ENCODE peak calls at places on chromosomes 11 and 22, in ten cellular contexts. S is heart left ventricle; P is Caco-2; H is activated T-cell treated with anti-CD3 and anti-CD28 coated beads for 1 hour; F is stimulated activated naive CD8-positive, alpha-beta T cell treated with anti-CD3 and anti-CD28 coated beads, Interleukin-15, Interleukin-2, amounts not matched to agents 100 U/mL and 50 U/mL, for 24 hours; J is left ventricle myocardium inferior; V is NCI-H774; R is T47D; Z is choroid plexus epithelial cell; K is NCI-H1105. X is an unnamed sample.

GRCh38 chr11:14232652-14233051 is 126.3 kb downstream of the RRAS2 start:
- DNase-seq in S (no peak), P (no peak), H (no peak), F (no peak), J (no peak), V (no peak), R (peak; percentile 42), Z (no peak), K (no peak), X (no peak)

GRCh38 chr11:24828938-24829337 is 332.1 kb downstream of the LUZP2 start:
- DNase-seq in S (no peak), P (no peak), H (no peak), F (no peak), J (no peak), V (no peak), R (peak; percentile 89), Z (no peak), K (no peak), X (no peak)

GRCh38 chr11:95245038-95245437 is 14.0 kb upstream of the SESN3 start:
- DNase-seq in S (no peak), P (peak; percentile 72), H (no peak), F (no peak), J (no peak), V (no peak), R (no peak), Z (peak; percentile 30), K (no peak), X (no peak)

GRCh38 chr11:11230802-11231562 is 122.1 kb downstream of the CSNK2A3 start:
- DNase-seq in S (no peak), P (no peak), H (no peak), F (peak; percentile 32), J (no peak), V (peak; percentile 35), R (peak; percentile 10), Z (peak; percentile 2), K (no peak), X (no peak)

GRCh38 chr22:20469110-20469855 is 26.3 kb downstream of the KLHL22 start:
- DNase-seq in S (no peak), P (no peak), H (no peak), F (no peak), J (no peak), V (no peak), R (no peak), Z (no peak), K (no peak), X (no peak)

GRCh38 chr11:10358696-10359095 is 53.8 kb downstream of the ADM start:
- DNase-seq in S (no peak), P (no peak), H (no peak), F (no peak), J (no peak), V (no peak), R (no peak), Z (no peak), K (no peak), X (no peak)

GRCh38 chr11:132718711-132719641 is 813.3 kb downstream of the OPCML start:
- DNase-seq in S (no peak), P (no peak), H (no peak), F (peak; percentile 63), J (no peak), V (no peak), R (no peak), Z (peak; percentile 24), K (no peak), X (no peak)

GRCh38 chr11:28107331-28107725 is 628 bp downstream of the KIF18A start:
- DNase-seq in S (no peak), P (no peak), H (no peak), F (no peak), J (no peak), V (no peak), R (no peak), Z (peak; percentile 46), K (peak; percentile 13), X (no peak)

GRCh38 chr11:77175869-77176539 is 48.0 kb downstream of the MYO7A start:
- DNase-seq in S (peak; percentile 49), P (no peak), H (no peak), F (no peak), J (peak; percentile 56), V (no peak), R (no peak), Z (no peak), K (no peak), X (peak; percentile 27)

GRCh38 chr22:41657709-41658108 is 31.0 kb downstream of the SNU13 start:
- DNase-seq in S (no peak), P (no peak), H (no peak), F (no peak), J (no peak), V (no peak), R (no peak), Z (no peak), K (no peak), X (no peak)

GRCh38 chr22:28171135-28171534 is 252.1 kb upstream of the PITPNB start:
- DNase-seq in S (no peak), P (no peak), H (no peak), F (no peak), J (no peak), V (no peak), R (no peak), Z (peak; percentile 14), K (no peak), X (no peak)

GRCh38 chr22:41873391-41873790 is 40.5 kb downstream of the SREBF2 start:
- DNase-seq in S (no peak), P (no peak), H (no peak), F (peak; percentile 27), J (no peak), V (no peak), R (no peak), Z (no peak), K (no peak), X (no peak)

GRCh38 chr11:20022363-20023081 is 137.8 kb downstream of the DBX1 start:
- DNase-seq in S (no peak), P (peak; percentile 62), H (no peak), F (no peak), J (no peak), V (no peak), R (no peak), Z (peak; percentile 87), K (peak; percentile 49), X (no peak)

GRCh38 chr11:66563832-66564231 is 4.6 kb downstream of the CTSF start:
- DNase-seq in S (no peak), P (no peak), H (no peak), F (no peak), J (no peak), V (no peak), R (no peak), Z (no peak), K (no peak), X (no peak)

GRCh38 chr11:118901494-118902335 is 18.0 kb downstream of the CXCR5 start:
- DNase-seq in S (no peak), P (peak; percentile 44), H (no peak), F (no peak), J (no peak), V (no peak), R (no peak), Z (no peak), K (no peak), X (no peak)

GRCh38 chr11:71279916-71280645 is 27.7 kb upstream of the SHANK2 start:
- DNase-seq in S (no peak), P (peak; percentile 24), H (no peak), F (no peak), J (no peak), V (no peak), R (no peak), Z (no peak), K (no peak), X (no peak)

GRCh38 chr11:69873166-69874077 is 54.2 kb upstream of the FGF3 start:
- DNase-seq in S (no peak), P (peak; percentile 34), H (no peak), F (no peak), J (no peak), V (no peak), R (no peak), Z (no peak), K (no peak), X (no peak)

GRCh38 chr11:106012744-106013143 is 9.3 kb downstream of the MSANTD4 start:
- DNase-seq in S (peak; percentile 9), P (no peak), H (no peak), F (no peak), J (no peak), V (peak; percentile 2), R (no peak), Z (peak; percentile 91), K (no peak), X (peak; percentile 29)

GRCh38 chr22:19872779-19873137 is 18.1 kb upstream of the GNB1L start:
- DNase-seq in S (no peak), P (no peak), H (no peak), F (no peak), J (no peak), V (peak; percentile 43), R (no peak), Z (no peak), K (peak; percentile 79), X (no peak)

GRCh38 chr11:65648997-65649491 is 11.1 kb downstream of the SIPA1 start:
- DNase-seq in S (no peak), P (peak; percentile 34), H (no peak), F (no peak), J (no peak), V (no peak), R (no peak), Z (no peak), K (no peak), X (no peak)

GRCh38 chr11:129386795-129387390 is 11.2 kb downstream of the BARX2 start:
- DNase-seq in S (no peak), P (no peak), H (no peak), F (no peak), J (no peak), V (no peak), R (no peak), Z (no peak), K (no peak), X (no peak)

GRCh38 chr11:3989251-3989650 is 105.3 kb upstream of the RRM1 start:
- DNase-seq in S (no peak), P (no peak), H (no peak), F (no peak), J (no peak), V (no peak), R (no peak), Z (no peak), K (no peak), X (no peak)

GRCh38 chr11:74675761-74676160 is 55.5 kb downstream of the CHRDL2 start:
- DNase-seq in S (no peak), P (no peak), H (no peak), F (no peak), J (no peak), V (no peak), R (no peak), Z (no peak), K (no peak), X (no peak)

X was measured in heart right ventricle.